ENCODE peak calls at places on chromosome 14, in eight cellular contexts. E is HCT116, L is Panc1, Q is GM23338, D is GM12878, W is HepG2, C is upper lobe of left lung, G is K562. F is an unnamed sample.

GRCh38 chr14:57464013-57464730 is 29.5 kb downstream of the CCDC198 start:
- ATAC-seq in E (peak; percentile 36), L (no peak), Q (no peak), D (peak; percentile 76), W (peak; percentile 94), C (no peak), G (no peak), F (no peak)

GRCh38 chr14:100526632-100527031 is 60.6 kb downstream of the BEGAIN start:
- ATAC-seq in E (no peak), L (no peak), Q (no peak), D (no peak), W (peak; percentile 16), C (peak; percentile 65), G (no peak), F (no peak)

GRCh38 chr14:50675597-50675996 is 7.5 kb upstream of the SAV1 start:
- ATAC-seq in E (peak; percentile 33), L (no peak), Q (no peak), D (no peak), W (no peak), C (no peak), G (no peak), F (no peak)

GRCh38 chr14:92582706-92583452 is 69.3 kb downstream of the RIN3 start:
- ATAC-seq in E (no peak), L (no peak), Q (no peak), D (peak; percentile 90), W (no peak), C (no peak), G (no peak), F (no peak)

GRCh38 chr14:63960926-63961567 is 108.2 kb downstream of the SYNE2 start:
- ATAC-seq in E (no peak), L (no peak), Q (no peak), D (no peak), W (no peak), C (no peak), G (no peak), F (no peak)

GRCh38 chr14:80447396-80447795 is 236.1 kb upstream of the DIO2 start:
- ATAC-seq in E (no peak), L (no peak), Q (no peak), D (no peak), W (no peak), C (no peak), G (no peak), F (no peak)

GRCh38 chr14:26389646-26390508 is 208.0 kb downstream of the NOVA1 start:
- ATAC-seq in E (no peak), L (no peak), Q (no peak), D (no peak), W (no peak), C (no peak), G (no peak), F (peak; percentile 51)

GRCh38 chr14:104843442-104844305 is 21.4 kb upstream of the CEP170B start:
- ATAC-seq in E (no peak), L (peak; percentile 55), Q (peak; percentile 87), D (no peak), W (no peak), C (peak; percentile 47), G (no peak), F (peak; percentile 36)

GRCh38 chr14:56187736-56188135 is 69.5 kb downstream of the PELI2 start:
- ATAC-seq in E (no peak), L (no peak), Q (peak; percentile 81), D (no peak), W (no peak), C (no peak), G (no peak), F (no peak)

GRCh38 chr14:68819260-68819691 is 26.4 kb upstream of the ZFP36L1 start:
- ATAC-seq in E (peak; percentile 63), L (no peak), Q (peak; percentile 47), D (no peak), W (no peak), C (peak; percentile 32), G (peak; percentile 20), F (peak; percentile 29)

GRCh38 chr14:66508846-66509621 is 1.1 kb downstream of the GPHN start:
- ATAC-seq in E (no peak), L (peak; percentile 16), Q (peak; percentile 39), D (peak; percentile 59), W (peak; percentile 32), C (peak; percentile 1), G (peak; percentile 30), F (no peak)

GRCh38 chr14:20434701-20435453 is 1.1 kb downstream of the KLHL33 start:
- ATAC-seq in E (no peak), L (no peak), Q (peak; percentile 76), D (no peak), W (no peak), C (peak; percentile 5), G (no peak), F (peak; percentile 73)

GRCh38 chr14:73786632-73786941 is 65.0 kb upstream of the PTGR2 start:
- ATAC-seq in E (peak; percentile 57), L (peak; percentile 54), Q (peak; percentile 61), D (peak; percentile 53), W (peak; percentile 46), C (peak; percentile 45), G (peak; percentile 36), F (peak; percentile 2)

GRCh38 chr14:73785834-73786631 is 65.6 kb upstream of the PTGR2 start:
- ATAC-seq in E (peak; percentile 67), L (peak; percentile 67), Q (peak; percentile 33), D (peak; percentile 75), W (peak; percentile 87), C (peak; percentile 91), G (peak; percentile 85), F (peak; percentile 74)

GRCh38 chr14:73787760-73788508 is 63.7 kb upstream of the PTGR2 start:
- ATAC-seq in E (no peak), L (no peak), Q (no peak), D (peak; percentile 9), W (no peak), C (no peak), G (peak; percentile 4), F (no peak)

GRCh38 chr14:73785336-73785833 is 66.2 kb upstream of the PTGR2 start:
- ATAC-seq in E (peak; percentile 26), L (peak; percentile 60), Q (peak; percentile 14), D (peak; percentile 43), W (peak; percentile 5), C (peak; percentile 5), G (peak; percentile 6), F (peak; percentile 31)

DNA sequence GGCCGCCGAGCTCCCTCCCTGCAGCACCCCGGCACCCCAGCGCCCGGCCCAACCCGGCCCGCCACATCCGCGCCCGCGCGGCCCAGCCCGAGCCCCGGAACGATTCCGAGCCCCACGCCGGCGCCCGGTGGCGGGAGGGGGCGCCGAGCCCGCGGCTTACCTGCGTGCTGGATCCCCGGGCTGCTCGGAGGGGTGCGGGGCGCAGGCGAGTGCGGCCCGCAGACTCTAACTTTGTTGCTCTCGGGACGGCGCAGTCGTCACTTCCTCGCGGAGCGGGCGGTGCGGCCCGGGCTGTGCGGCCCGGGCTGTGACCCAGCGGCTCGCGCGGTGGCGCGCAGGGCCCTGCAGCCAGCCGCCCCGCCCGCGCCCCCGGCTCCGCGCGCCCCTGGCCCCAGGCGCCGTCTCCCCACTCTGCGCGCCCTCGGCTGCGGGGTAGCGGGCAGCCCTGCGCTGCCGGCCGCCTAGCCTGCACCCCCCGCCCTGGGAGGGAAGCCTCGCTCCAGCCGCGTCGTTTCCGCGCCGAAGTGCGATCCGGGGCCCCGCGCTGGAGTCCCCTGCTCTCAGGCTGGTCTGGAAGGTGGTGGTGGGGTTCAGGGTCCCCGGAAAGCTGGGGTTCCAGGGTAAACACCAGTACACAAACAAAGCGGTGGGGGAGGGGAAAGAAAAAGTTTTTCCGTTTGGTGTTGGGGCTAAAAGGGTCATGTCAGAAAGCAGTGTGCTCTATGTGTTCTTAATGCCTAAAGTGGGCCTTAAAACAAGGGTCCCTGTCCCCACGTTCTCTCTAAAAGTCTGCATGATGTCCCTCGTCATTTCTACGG is 64.5 kb upstream of the PTGR2 start:
- ATAC-seq in E (peak; percentile 75), L (peak; percentile 68), Q (peak; percentile 54), D (peak; percentile 52), W (peak; percentile 43), C (peak; percentile 24), G (peak; percentile 61), F (peak; percentile 50)
- TF ChIP-seq POLR2AphosphoS5 in E (peak; percentile 58), L (no peak), Q (no peak), D (peak; percentile 74), W (no peak), C (peak; percentile 37), G (peak; percentile 30), F (peak; percentile 62)

DNA sequence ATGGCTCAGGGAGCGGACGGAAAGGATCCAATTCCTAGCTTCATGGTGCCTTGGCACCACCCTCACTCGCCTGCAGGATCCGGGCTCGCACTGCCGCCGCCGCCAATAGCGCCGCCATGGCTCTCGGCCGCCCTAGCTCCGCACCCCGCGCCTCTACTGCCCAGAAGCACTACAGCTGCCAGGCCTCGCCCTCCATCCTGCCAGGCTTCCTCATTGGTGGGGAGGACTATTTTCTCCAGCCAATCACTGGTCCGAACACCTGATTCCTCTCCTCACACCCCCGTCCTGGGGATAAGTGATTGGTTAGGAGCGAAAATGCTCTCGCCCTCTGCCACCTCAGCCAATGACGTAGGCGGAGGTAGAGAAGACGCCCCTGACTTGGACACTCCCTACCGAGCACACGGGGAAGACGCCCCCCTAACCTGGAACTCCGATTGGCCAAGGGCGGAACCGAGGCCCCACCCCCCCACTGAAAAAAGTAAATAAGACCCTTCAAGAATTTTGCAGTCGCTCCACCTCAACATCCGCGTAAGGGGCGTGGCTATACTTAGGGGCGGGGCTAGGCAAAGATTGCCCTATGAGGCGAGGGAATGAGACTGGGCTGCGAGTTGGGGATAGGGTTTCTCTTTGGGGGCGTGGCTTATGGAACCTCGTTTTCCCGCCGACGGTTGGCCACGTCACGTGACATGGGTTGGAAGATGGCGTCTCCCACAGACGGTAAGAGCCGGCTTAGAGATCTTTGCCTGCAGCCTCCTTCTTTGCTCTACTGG is at the start of the genes ALDH6A1 and LIN52:
- ATAC-seq in E (peak; percentile 95), L (peak; percentile 97), Q (peak; percentile 96), D (peak; percentile 93), W (peak; percentile 97), C (peak; percentile 99), G (peak; percentile 98), F (peak; percentile 98)
- TF ChIP-seq POLR2AphosphoS5 in E (peak; percentile 74), L (peak; percentile 52), Q (peak; percentile 87), D (peak; percentile 75), W (peak; percentile 73), C (peak; percentile 95), G (peak; percentile 63), F (peak; percentile 98)

GRCh38 chr14:71296184-71296583 is 388.9 kb downstream of the PCNX1 start:
- ATAC-seq in E (no peak), L (no peak), Q (no peak), D (peak; percentile 62), W (no peak), C (no peak), G (no peak), F (no peak)

GRCh38 chr14:71304588-71305133 is 397.4 kb downstream of the PCNX1 start:
- ATAC-seq in E (no peak), L (no peak), Q (no peak), D (no peak), W (no peak), C (no peak), G (no peak), F (no peak)

GRCh38 chr14:71300474-71301359 is 393.5 kb downstream of the PCNX1 start:
- ATAC-seq in E (no peak), L (no peak), Q (no peak), D (no peak), W (no peak), C (no peak), G (no peak), F (no peak)
- TF ChIP-seq POLR2AphosphoS5 in E (no peak), L (no peak), Q (no peak), D (no peak), W (no peak), C (no peak), G (no peak), F (no peak)

DNA sequence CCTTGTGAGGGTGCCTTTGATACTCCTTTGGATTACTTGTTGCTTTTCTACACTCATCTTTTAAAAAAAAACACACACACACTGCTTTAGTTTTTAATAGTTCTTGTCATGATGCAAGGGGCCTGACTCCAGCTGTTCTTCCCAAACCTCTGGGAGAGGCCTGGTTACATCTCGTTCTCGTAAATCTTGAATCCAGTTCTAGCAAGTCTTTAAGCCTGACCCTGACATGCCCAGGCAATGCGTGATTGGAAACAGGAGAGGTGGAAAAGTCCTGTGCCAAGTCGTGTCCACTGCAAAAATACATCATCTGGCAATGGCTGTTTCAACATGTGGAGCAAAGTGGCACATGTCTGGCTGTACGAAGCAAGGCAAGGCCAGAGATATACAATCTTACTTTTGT is 356.7 kb upstream of the DDHD1 start:
- ATAC-seq in E (no peak), L (no peak), Q (no peak), D (no peak), W (no peak), C (no peak), G (no peak), F (peak; percentile 91)
- TF ChIP-seq POLR2AphosphoS5 in E (no peak), L (no peak), Q (no peak), D (no peak), W (no peak), C (peak; percentile 17), G (no peak), F (peak; percentile 90)